ENCODE peak calls at places on chromosomes 5 and 9, in eight cellular contexts. Z is effector CD4-positive, alpha-beta T cell; W is NCI-H1417; C is AG04449; Q is EH; E is hypothalamus; P is iris pigment epithelial cell; D is ecto neural progenitor cell. K is an unnamed sample.
A peak's percentile ranks its signal among the peaks of the same experiment; 100 is the strongest.

GRCh38 chr9:2663486-2663885 is 41.9 kb downstream of the VLDLR start:
- DNase-seq in Z (no peak), W (no peak), C (no peak), Q (no peak), E (no peak), P (no peak), D (no peak), K (no peak)

GRCh38 chr5:173953528-173954090 is 35.4 kb upstream of the C5orf47 start:
- DNase-seq in Z (no peak), W (no peak), C (no peak), Q (peak; percentile 75), E (no peak), P (peak; percentile 72), D (no peak), K (no peak)

GRCh38 chr5:33662721-33663435 is 222.1 kb downstream of the TARS1 start:
- DNase-seq in Z (no peak), W (no peak), C (peak; percentile 44), Q (peak; percentile 75), E (no peak), P (peak; percentile 77), D (no peak), K (no peak)

GRCh38 chr9:92328225-92328624 is 2.5 kb downstream of the CENPP start:
- DNase-seq in Z (no peak), W (peak; percentile 61), C (peak; percentile 19), Q (peak; percentile 61), E (no peak), P (peak; percentile 76), D (no peak), K (peak; percentile 17)

GRCh38 chr9:125509476-125509875 is 197.5 kb downstream of the MAPKAP1 start:
- DNase-seq in Z (no peak), W (no peak), C (peak; percentile 58), Q (peak; percentile 90), E (no peak), P (peak; percentile 72), D (no peak), K (no peak)

GRCh38 chr9:134575103-134575816 is 66.3 kb upstream of the COL5A1 start:
- DNase-seq in Z (no peak), W (no peak), C (no peak), Q (no peak), E (no peak), P (no peak), D (peak; percentile 39), K (no peak)

GRCh38 chr9:123445981-123446610 is 90.1 kb downstream of the CRB2 start:
- DNase-seq in Z (no peak), W (no peak), C (no peak), Q (peak; percentile 12), E (no peak), P (peak; percentile 15), D (no peak), K (no peak)

GRCh38 chr9:37617837-37618236 is 25.4 kb upstream of the TOMM5 start:
- DNase-seq in Z (no peak), W (peak; percentile 93), C (peak; percentile 33), Q (peak; percentile 80), E (no peak), P (peak; percentile 63), D (no peak), K (peak; percentile 19)

GRCh38 chr5:157370967-157371366 is 89.0 kb upstream of the NIPAL4 start:
- DNase-seq in Z (no peak), W (no peak), C (peak; percentile 53), Q (peak; percentile 94), E (no peak), P (peak; percentile 41), D (peak; percentile 64), K (no peak)

GRCh38 chr9:92341578-92341977 is 15.8 kb downstream of the CENPP start:
- DNase-seq in Z (no peak), W (no peak), C (no peak), Q (peak; percentile 10), E (no peak), P (no peak), D (no peak), K (no peak)

GRCh38 chr5:35117960-35118359 is 70.2 kb upstream of the AGXT2 start:
- DNase-seq in Z (no peak), W (no peak), C (peak; percentile 46), Q (peak; percentile 81), E (no peak), P (peak; percentile 91), D (no peak), K (peak; percentile 40)

GRCh38 chr5:33490071-33490665 is 49.4 kb downstream of the TARS1 start:
- DNase-seq in Z (no peak), W (no peak), C (no peak), Q (no peak), E (no peak), P (no peak), D (no peak), K (no peak)

GRCh38 chr5:133519191-133519590 is 93.2 kb downstream of the FSTL4 start:
- DNase-seq in Z (no peak), W (peak; percentile 58), C (no peak), Q (no peak), E (no peak), P (no peak), D (peak; percentile 25), K (no peak)

GRCh38 chr9:38621434-38622082 is 1.2 kb upstream of the ANKRD18A start:
- DNase-seq in Z (peak; percentile 35), W (peak; percentile 62), C (no peak), Q (no peak), E (peak; percentile 43), P (no peak), D (peak; percentile 70), K (no peak)

GRCh38 chr9:133355881-133356357 is 368 bp downstream of the SURF1 start:
- DNase-seq in Z (no peak), W (peak; percentile 72), C (no peak), Q (peak; percentile 28), E (no peak), P (no peak), D (no peak), K (no peak)

GRCh38 chr5:134568761-134569725 is 43.6 kb downstream of the JADE2 start:
- DNase-seq in Z (no peak), W (peak; percentile 22), C (no peak), Q (peak; percentile 55), E (peak; percentile 49), P (no peak), D (peak; percentile 73), K (peak; percentile 70)

GRCh38 chr9:33435821-33436277 is 11.5 kb downstream of the AQP3 start:
- DNase-seq in Z (no peak), W (no peak), C (no peak), Q (no peak), E (no peak), P (no peak), D (no peak), K (no peak)

GRCh38 chr9:29039258-29039657 is 1466.0 kb upstream of the C9orf72 start:
- DNase-seq in Z (no peak), W (no peak), C (no peak), Q (no peak), E (no peak), P (peak; percentile 11), D (no peak), K (no peak)

GRCh38 chr5:10485142-10485795 is 43.6 kb downstream of the ROPN1L start:
- DNase-seq in Z (no peak), W (no peak), C (peak; percentile 94), Q (peak; percentile 84), E (no peak), P (peak; percentile 97), D (no peak), K (peak; percentile 34)

GRCh38 chr9:36880075-36880474 is 154.0 kb downstream of the PAX5 start:
- DNase-seq in Z (no peak), W (no peak), C (no peak), Q (no peak), E (no peak), P (no peak), D (no peak), K (no peak)

GRCh38 chr5:168693883-168694282 is 114.7 kb upstream of the PANK3 start:
- DNase-seq in Z (no peak), W (no peak), C (no peak), Q (no peak), E (no peak), P (no peak), D (no peak), K (no peak)

GRCh38 chr5:126816649-126817048 is 39.7 kb downstream of the LMNB1 start:
- DNase-seq in Z (no peak), W (no peak), C (no peak), Q (no peak), E (no peak), P (no peak), D (no peak), K (no peak)

GRCh38 chr5:72920690-72921089 is 35.2 kb upstream of the FCHO2 start:
- DNase-seq in Z (no peak), W (peak; percentile 49), C (no peak), Q (peak; percentile 60), E (no peak), P (peak; percentile 34), D (no peak), K (no peak)

GRCh38 chr9:22165144-22165543 is 156.0 kb upstream of the CDKN2B start:
- DNase-seq in Z (no peak), W (no peak), C (no peak), Q (peak; percentile 19), E (no peak), P (peak; percentile 39), D (no peak), K (no peak)

GRCh38 chr9:77598510-77598909 is 49.6 kb downstream of the GNA14 start:
- DNase-seq in Z (no peak), W (peak; percentile 60), C (no peak), Q (peak; percentile 38), E (peak; percentile 11), P (peak; percentile 70), D (no peak), K (no peak)

GRCh38 chr5:56377573-56377972 is 144.4 kb upstream of the ANKRD55 start:
- DNase-seq in Z (no peak), W (no peak), C (no peak), Q (peak; percentile 27), E (no peak), P (peak; percentile 22), D (no peak), K (no peak)

K was measured in H54.